ENCODE peak calls at places on chromosomes 1 and 21, in nine cellular contexts. M, Q, V, G, W, N, O, R and E are unnamed samples.

GRCh38 chr21:14550200-14550599 is 4.1 kb upstream of the SAMSN1 start:
- DNase-seq in M (no peak), Q (no peak), V (no peak), G (no peak), W (no peak), N (no peak), O (no peak), R (no peak), E (no peak)

GRCh38 chr1:112878321-112878720 is 77.7 kb downstream of the SLC16A1 start:
- DNase-seq in M (no peak), Q (no peak), V (peak; percentile 19), G (no peak), W (no peak), N (no peak), O (no peak), R (no peak), E (peak; percentile 9)

GRCh38 chr1:202286622-202287097 is 55.1 kb downstream of the UBE2T start:
- DNase-seq in M (no peak), Q (no peak), V (no peak), G (peak; percentile 68), W (no peak), N (no peak), O (no peak), R (no peak), E (no peak)

GRCh38 chr1:185933580-185933979 is 199.4 kb downstream of the HMCN1 start:
- DNase-seq in M (no peak), Q (no peak), V (no peak), G (no peak), W (no peak), N (no peak), O (no peak), R (no peak), E (no peak)

GRCh38 chr1:200641175-200641489 is 20.6 kb upstream of the KIF14 start:
- DNase-seq in M (no peak), Q (no peak), V (no peak), G (peak; percentile 70), W (no peak), N (no peak), O (no peak), R (peak; percentile 55), E (no peak)

GRCh38 chr1:14129009-14129408 is 429.0 kb downstream of the PRDM2 start:
- DNase-seq in M (no peak), Q (no peak), V (no peak), G (no peak), W (no peak), N (no peak), O (no peak), R (no peak), E (no peak)

GRCh38 chr21:16117851-16118592 is 388.2 kb downstream of the USP25 start:
- DNase-seq in M (no peak), Q (peak; percentile 8), V (no peak), G (peak; percentile 90), W (no peak), N (no peak), O (no peak), R (peak; percentile 89), E (no peak)

GRCh38 chr1:184822267-184822666 is 67.6 kb upstream of the EDEM3 start:
- DNase-seq in M (peak; percentile 5), Q (no peak), V (no peak), G (no peak), W (no peak), N (no peak), O (no peak), R (no peak), E (no peak)

GRCh38 chr1:53107090-53107489 is 35.3 kb downstream of the SLC1A7 start:
- DNase-seq in M (no peak), Q (no peak), V (no peak), G (no peak), W (no peak), N (no peak), O (no peak), R (no peak), E (no peak)

GRCh38 chr1:44045064-44045463 is 13.8 kb upstream of the SLC6A9 start:
- DNase-seq in M (no peak), Q (no peak), V (no peak), G (no peak), W (no peak), N (no peak), O (no peak), R (no peak), E (no peak)

GRCh38 chr1:1246601-1247340 is at the start of gene C1QTNF12:
- DNase-seq in M (no peak), Q (no peak), V (no peak), G (no peak), W (peak; percentile 62), N (no peak), O (peak; percentile 65), R (peak; percentile 59), E (peak; percentile 64)

GRCh38 chr1:151838491-151839412 is 868 bp downstream of the C2CD4D start:
- DNase-seq in M (no peak), Q (peak; percentile 46), V (no peak), G (no peak), W (peak; percentile 76), N (no peak), O (no peak), R (no peak), E (peak; percentile 53)

GRCh38 chr1:229046251-229046853 is 224.6 kb upstream of the RAB4A start:
- DNase-seq in M (no peak), Q (no peak), V (no peak), G (no peak), W (no peak), N (no peak), O (no peak), R (no peak), E (no peak)

GRCh38 chr1:205670611-205671430 is 9.5 kb downstream of the SLC45A3 start:
- DNase-seq in M (no peak), Q (no peak), V (no peak), G (no peak), W (peak; percentile 66), N (no peak), O (peak; percentile 20), R (no peak), E (peak; percentile 95)

GRCh38 chr1:32754282-32755097 is 51.9 kb upstream of the SYNC start:
- DNase-seq in M (no peak), Q (peak; percentile 70), V (no peak), G (peak; percentile 43), W (peak; percentile 95), N (no peak), O (peak; percentile 71), R (peak; percentile 59), E (peak; percentile 93)

GRCh38 chr1:51255331-51255730 is 19.3 kb downstream of the RNF11 start:
- DNase-seq in M (no peak), Q (no peak), V (no peak), G (no peak), W (no peak), N (no peak), O (no peak), R (no peak), E (peak; percentile 13)

GRCh38 chr1:12123172-12123571 is 43.6 kb upstream of the TNFRSF1B start:
- DNase-seq in M (no peak), Q (no peak), V (no peak), G (no peak), W (no peak), N (no peak), O (no peak), R (no peak), E (no peak)

GRCh38 chr1:157948547-157949152 is 44.8 kb upstream of the KIRREL1 start:
- DNase-seq in M (peak; percentile 74), Q (peak; percentile 77), V (peak; percentile 84), G (peak; percentile 62), W (peak; percentile 86), N (peak; percentile 43), O (no peak), R (peak; percentile 56), E (peak; percentile 85)

GRCh38 chr1:151144474-151145157 is 1.8 kb downstream of the SEMA6C start:
- DNase-seq in M (no peak), Q (no peak), V (no peak), G (no peak), W (peak; percentile 46), N (no peak), O (no peak), R (peak; percentile 35), E (peak; percentile 17)

GRCh38 chr21:31993826-31994791 is 121.3 kb downstream of the HUNK start:
- DNase-seq in M (no peak), Q (peak; percentile 16), V (no peak), G (no peak), W (no peak), N (no peak), O (no peak), R (peak; percentile 25), E (no peak)
- TF ChIP-seq EZH2phosphoT487 in M (no peak), Q (no peak), V (no peak), G (no peak), W (no peak), N (no peak), O (no peak), R (no peak), E (no peak)

GRCh38 chr1:92857817-92858216 is 26.0 kb downstream of the RPL5 start:
- DNase-seq in M (no peak), Q (no peak), V (no peak), G (no peak), W (no peak), N (no peak), O (no peak), R (no peak), E (no peak)

GRCh38 chr1:92862605-92863004 is 30.8 kb downstream of the RPL5 start:
- DNase-seq in M (no peak), Q (no peak), V (no peak), G (no peak), W (no peak), N (no peak), O (no peak), R (no peak), E (no peak)

GRCh38 chr1:92858564-92859399 is 26.9 kb downstream of the RPL5 start:
- DNase-seq in M (peak; percentile 68), Q (peak; percentile 89), V (peak; percentile 91), G (peak; percentile 91), W (peak; percentile 92), N (peak; percentile 67), O (peak; percentile 71), R (peak; percentile 89), E (peak; percentile 85)

GRCh38 chr1:92855236-92855635 is 23.4 kb downstream of the RPL5 start:
- DNase-seq in M (no peak), Q (no peak), V (no peak), G (no peak), W (no peak), N (no peak), O (no peak), R (no peak), E (no peak)

GRCh38 chr1:92859400-92860039 is 27.7 kb downstream of the RPL5 start:
- DNase-seq in M (no peak), Q (no peak), V (no peak), G (no peak), W (no peak), N (no peak), O (no peak), R (no peak), E (no peak)
- H3K4me3 ChIP-seq in M (peak overlapping the region; percentile 42), Q (no peak overlapping the region), V (peak overlapping the region; percentile 56), G (peak overlapping the region; percentile 54), W (no peak overlapping the region), N (no peak overlapping the region), O (no peak overlapping the region), R (peak overlapping the region; percentile 24), E (no peak overlapping the region)

GRCh38 chr1:246001142-246001812 is 505.8 kb downstream of the SMYD3 start:
- DNase-seq in M (no peak), Q (no peak), V (no peak), G (peak; percentile 36), W (no peak), N (no peak), O (no peak), R (no peak), E (no peak)
- TF ChIP-seq EZH2phosphoT487 in M (no peak), Q (no peak), V (no peak), G (no peak), W (no peak), N (no peak), O (no peak), R (no peak), E (no peak)

GRCh38 chr1:42490237-42490636 is 27.2 kb downstream of the CCDC30 start:
- DNase-seq in M (no peak), Q (no peak), V (no peak), G (no peak), W (no peak), N (no peak), O (no peak), R (no peak), E (no peak)
- H3K4me3 ChIP-seq in M (no peak overlapping the region), Q (no peak overlapping the region), V (no peak overlapping the region), G (no peak overlapping the region), W (no peak overlapping the region), N (no peak overlapping the region), O (no peak overlapping the region), R (no peak overlapping the region), E (no peak overlapping the region)